ENCODE peak calls at places on chromosomes 4 and X, in five cellular contexts. N is mucosa of descending colon, T is IMR-90, X is fibroblast of pulmonary artery, V is stomach. B is an unnamed sample.

GRCh38 chrX:149286940-149287349 is 218.2 kb downstream of the IDS start:
- DNase-seq in N (peak; percentile 27), T (peak; percentile 31), X (peak; percentile 58), V (peak; percentile 44), B (no peak)

GRCh38 chr4:186758929-186759682 is 35.5 kb upstream of the FAT1 start:
- DNase-seq in N (no peak), T (no peak), X (no peak), V (no peak), B (no peak)

GRCh38 chr4:55475394-55476243 is 71.1 kb downstream of the CLOCK start:
- DNase-seq in N (no peak), T (peak; percentile 77), X (peak; percentile 66), V (no peak), B (no peak)

GRCh38 chr4:7561557-7561956 is 126.8 kb upstream of the PSAPL1 start:
- DNase-seq in N (no peak), T (no peak), X (no peak), V (no peak), B (no peak)

GRCh38 chr4:172628263-172628662 is 540.3 kb upstream of the GALNT7 start:
- DNase-seq in N (no peak), T (no peak), X (no peak), V (no peak), B (peak; percentile 37)

GRCh38 chrX:150486011-150486410 is 82.4 kb upstream of the MTM1 start:
- DNase-seq in N (peak; percentile 67), T (peak; percentile 59), X (peak; percentile 71), V (peak; percentile 62), B (peak; percentile 6)

GRCh38 chrX:101291204-101291603 is at the start of gene TAF7L:
- DNase-seq in N (peak; percentile 1), T (no peak), X (peak; percentile 17), V (no peak), B (no peak)

GRCh38 chr4:153260152-153260551 is 55.9 kb downstream of the TRIM2 start:
- DNase-seq in N (no peak), T (no peak), X (no peak), V (no peak), B (no peak)

GRCh38 chrX:25021132-25021498 is 5.3 kb upstream of the ARX start:
- DNase-seq in N (no peak), T (no peak), X (no peak), V (no peak), B (no peak)

GRCh38 chr4:94410678-94411206 is 41.0 kb upstream of the PDLIM5 start:
- DNase-seq in N (no peak), T (no peak), X (peak; percentile 88), V (no peak), B (no peak)

GRCh38 chr4:30828290-30828926 is 108.2 kb downstream of the PCDH7 start:
- DNase-seq in N (no peak), T (peak; percentile 18), X (peak; percentile 16), V (no peak), B (no peak)

GRCh38 chr4:7868892-7869471 is 70.7 kb downstream of the AFAP1 start:
- DNase-seq in N (no peak), T (no peak), X (no peak), V (no peak), B (no peak)

GRCh38 chr4:152090543-152090942 is 329.7 kb upstream of the GATB start:
- DNase-seq in N (no peak), T (peak; percentile 65), X (peak; percentile 55), V (no peak), B (no peak)

GRCh38 chrX:67613366-67613765 is 69.5 kb downstream of the AR start:
- DNase-seq in N (no peak), T (peak; percentile 14), X (peak; percentile 20), V (no peak), B (no peak)

GRCh38 chr4:17490575-17491059 is 21.3 kb downstream of the QDPR start:
- DNase-seq in N (peak; percentile 18), T (no peak), X (no peak), V (peak; percentile 72), B (peak; percentile 94)

GRCh38 chr4:163681208-163681821 is 186.8 kb downstream of the TMA16 start:
- DNase-seq in N (peak; percentile 65), T (peak; percentile 28), X (peak; percentile 24), V (no peak), B (peak; percentile 7)

GRCh38 chr4:185305979-185306442 is 89.7 kb downstream of the LRP2BP start:
- DNase-seq in N (no peak), T (peak; percentile 97), X (peak; percentile 78), V (no peak), B (no peak)

GRCh38 chr4:40747436-40747835 is 2.3 kb upstream of the NSUN7 start:
- DNase-seq in N (no peak), T (no peak), X (no peak), V (no peak), B (peak; percentile 50)

GRCh38 chr4:1031956-1032795 is 20.8 kb downstream of the FGFRL1 start:
- DNase-seq in N (no peak), T (no peak), X (no peak), V (peak; percentile 49), B (no peak)

GRCh38 chr4:180767330-180767729 is 1475.9 kb upstream of the TENM3 start:
- DNase-seq in N (no peak), T (no peak), X (no peak), V (no peak), B (no peak)

GRCh38 chrX:41027388-41027787 is 57.9 kb upstream of the USP9X start:
- DNase-seq in N (no peak), T (peak; percentile 76), X (peak; percentile 47), V (no peak), B (no peak)

GRCh38 chrX:104913348-104913747 is 307.1 kb downstream of the TEX13A start:
- DNase-seq in N (no peak), T (no peak), X (peak; percentile 16), V (no peak), B (no peak)

GRCh38 chr4:75643651-75644050 is 13.3 kb upstream of the CDKL2 start:
- DNase-seq in N (no peak), T (no peak), X (no peak), V (no peak), B (no peak)

GRCh38 chr4:26263165-26263564 is 57.6 kb upstream of the RBPJ start:
- DNase-seq in N (peak; percentile 21), T (no peak), X (no peak), V (no peak), B (peak; percentile 36)

GRCh38 chr4:77037736-77038135 is 38.1 kb downstream of the CCNI start:
- DNase-seq in N (no peak), T (peak; percentile 56), X (no peak), V (no peak), B (no peak)

GRCh38 chr4:8403173-8403753 is 37.3 kb downstream of the ACOX3 start:
- DNase-seq in N (peak; percentile 82), T (peak; percentile 77), X (peak; percentile 86), V (peak; percentile 78), B (no peak)

GRCh38 chrX:53441531-53442321 is 7.6 kb upstream of the HSD17B10 start:
- DNase-seq in N (peak; percentile 79), T (peak; percentile 49), X (peak; percentile 58), V (peak; percentile 84), B (peak; percentile 39)

GRCh38 chr4:5821665-5822358 is 71.1 kb downstream of the CRMP1 start:
- DNase-seq in N (no peak), T (no peak), X (no peak), V (no peak), B (no peak)

GRCh38 chr4:11625206-11625605 is 196.5 kb upstream of the HS3ST1 start:
- DNase-seq in N (no peak), T (no peak), X (no peak), V (no peak), B (no peak)

GRCh38 chr4:112817933-112818921 is 181.3 kb downstream of the LARP7 start:
- DNase-seq in N (peak; percentile 34), T (peak; percentile 81), X (peak; percentile 84), V (peak; percentile 25), B (no peak)

GRCh38 chrX:115968436-115969252 is 201.9 kb upstream of the AGTR2 start:
- DNase-seq in N (peak; percentile 62), T (no peak), X (peak; percentile 55), V (no peak), B (no peak)

GRCh38 chr4:98641906-98642668 is 16.3 kb downstream of the TSPAN5 start:
- DNase-seq in N (no peak), T (no peak), X (no peak), V (no peak), B (no peak)

GRCh38 chr4:108900018-108900417 is 137.2 kb upstream of the ETNPPL start:
- DNase-seq in N (no peak), T (no peak), X (no peak), V (no peak), B (no peak)

GRCh38 chrX:31223817-31224216 is 152.0 kb upstream of the FTHL17 start:
- DNase-seq in N (no peak), T (peak; percentile 80), X (peak; percentile 68), V (no peak), B (no peak)

DNA sequence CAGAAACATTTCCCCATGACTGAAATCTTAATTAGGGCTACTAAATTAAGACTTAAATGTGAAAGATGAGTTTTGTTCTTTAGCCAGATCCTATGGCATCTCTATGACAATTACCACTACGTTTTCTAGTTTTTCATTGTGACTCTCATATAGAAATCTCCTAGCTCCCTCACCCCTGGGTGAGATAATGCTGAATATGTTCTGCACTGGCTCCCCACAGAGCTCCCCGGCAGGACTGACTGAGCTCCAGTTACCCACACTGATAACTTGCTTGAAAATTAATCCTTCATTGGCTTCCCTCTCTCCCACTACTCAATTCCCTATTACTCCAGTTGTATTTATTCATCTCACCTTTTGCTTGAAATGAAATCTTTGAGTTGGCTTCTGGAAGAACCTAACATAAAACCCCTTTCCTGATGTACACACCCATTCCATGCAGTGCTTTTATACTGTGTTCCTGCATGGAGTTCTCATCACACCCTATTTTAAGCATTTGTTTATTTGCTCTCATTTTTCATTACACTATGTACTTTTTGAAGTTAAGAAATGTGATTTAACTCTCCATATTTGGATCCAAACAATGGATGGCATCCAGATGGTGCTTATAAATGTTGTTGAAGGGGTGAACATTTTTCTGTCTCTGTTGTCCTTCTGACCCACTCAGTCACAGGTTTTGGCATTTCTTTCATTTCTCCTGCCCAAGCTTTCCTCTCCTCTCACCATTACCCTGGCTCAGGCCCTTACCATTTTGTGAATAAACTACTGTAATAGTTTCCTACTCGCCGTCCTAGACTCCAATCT is 623.4 kb downstream of the SPRY1 start:
- DNase-seq in N (no peak), T (no peak), X (peak; percentile 56), V (no peak), B (no peak)
- H3K4me3 ChIP-seq in N (no peak overlapping the region), T (no peak overlapping the region), X (no peak overlapping the region), V (no peak overlapping the region), B (no peak overlapping the region)

DNA sequence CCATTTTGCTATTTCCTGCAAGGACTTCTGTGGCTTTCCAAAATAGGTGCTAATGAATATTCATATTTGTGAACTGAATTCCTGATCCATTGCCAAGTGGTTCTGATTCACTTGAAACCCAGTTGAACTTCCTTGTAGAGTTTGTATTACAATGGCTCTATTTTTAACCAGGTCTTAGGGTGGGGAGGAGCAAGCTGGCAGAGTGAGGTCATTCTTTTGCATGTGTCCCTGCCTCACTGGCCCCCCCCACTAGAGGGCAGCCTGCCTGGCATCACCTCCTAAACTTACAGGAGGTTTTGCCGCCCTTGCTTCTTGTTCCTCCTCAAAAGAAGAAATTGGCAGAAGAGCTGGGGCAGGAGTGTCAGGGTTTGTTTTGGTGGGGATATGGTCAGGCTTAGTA is 10.5 kb downstream of the PTTG2 start:
- DNase-seq in N (peak; percentile 85), T (peak; percentile 33), X (peak; percentile 44), V (peak; percentile 84), B (peak; percentile 38)
- TF ChIP-seq CTCF in N (peak; percentile 79), T (peak; percentile 34), X (peak; percentile 15), V (no peak), B (peak; percentile 22)

GRCh38 chr4:10106421-10107039 is 10.1 kb downstream of the WDR1 start:
- DNase-seq in N (peak; percentile 63), T (peak; percentile 97), X (peak; percentile 94), V (peak; percentile 54), B (no peak)
- H3K4me3 ChIP-seq in N (no peak overlapping the region), T (peak overlapping the region; percentile 8), X (peak overlapping the region; percentile 28), V (no peak overlapping the region), B (no peak overlapping the region)

GRCh38 chrX:79413009-79413408 is 45.9 kb upstream of the ITM2A start:
- DNase-seq in N (peak; percentile 5), T (peak; percentile 1), X (peak; percentile 29), V (no peak), B (no peak)
- TF ChIP-seq CTCF in N (no peak), T (peak; percentile 34), X (peak; percentile 27), V (peak; percentile 25), B (peak; percentile 37)

B was measured in LNCaP clone FGC.